ENCODE peak calls at places on chromosome 21, in five cellular contexts. One of them, this sample, is unnamed.

GRCh38 chr21:26843912-26844257 is 1.3 kb downstream of the ADAMTS1 start:
- DNase-seq in K562: no peak
- DNase-seq in suprapubic skin: no peak
- DNase-seq in stomach: no peak
- DNase-seq in A549: peak
- DNase-seq in this sample: no peak

GRCh38 chr21:41926068-41926806 is 27.6 kb downstream of the C2CD2 start:
- DNase-seq in K562: no peak
- DNase-seq in A549: no peak
- DNase-seq in suprapubic skin: no peak
- DNase-seq in stomach: peak
- DNase-seq in this sample: no peak

GRCh38 chr21:21046063-21046462 is 47.9 kb downstream of the NCAM2 start:
- DNase-seq in K562: no peak
- DNase-seq in A549: no peak
- DNase-seq in suprapubic skin: no peak
- DNase-seq in stomach: no peak
- DNase-seq in this sample: no peak

GRCh38 chr21:41169701-41170100 is 1.7 kb downstream of the BACE2 start:
- DNase-seq in K562: no peak
- DNase-seq in suprapubic skin: no peak
- DNase-seq in A549: no peak
- DNase-seq in stomach: no peak
- DNase-seq in this sample: no peak

GRCh38 chr21:42439284-42440186 is 35.8 kb downstream of the UBASH3A start:
- DNase-seq in stomach: no peak
- DNase-seq in A549: no peak
- DNase-seq in K562: no peak
- DNase-seq in suprapubic skin: no peak
- DNase-seq in this sample: peak

GRCh38 chr21:31343680-31344480 is at the start of gene TIAM1:
- DNase-seq in A549: peak
- DNase-seq in stomach: peak
- DNase-seq in suprapubic skin: peak
- DNase-seq in K562: no peak
- DNase-seq in this sample: no peak

GRCh38 chr21:36188081-36188681 is 31.6 kb downstream of the DOP1B start:
- DNase-seq in stomach: peak
- DNase-seq in suprapubic skin: peak
- DNase-seq in A549: peak
- DNase-seq in K562: no peak
- DNase-seq in this sample: peak

GRCh38 chr21:27633631-27634030 is 666.7 kb upstream of the ADAMTS5 start:
- DNase-seq in suprapubic skin: no peak
- DNase-seq in stomach: no peak
- DNase-seq in A549: no peak
- DNase-seq in K562: no peak
- DNase-seq in this sample: no peak

GRCh38 chr21:29540289-29540688 is 241.6 kb downstream of the BACH1 start:
- DNase-seq in stomach: no peak
- DNase-seq in K562: no peak
- DNase-seq in suprapubic skin: no peak
- DNase-seq in A549: no peak
- DNase-seq in this sample: no peak

GRCh38 chr21:27423073-27423472 is 456.2 kb upstream of the ADAMTS5 start:
- DNase-seq in stomach: peak
- DNase-seq in K562: no peak
- DNase-seq in A549: no peak
- DNase-seq in suprapubic skin: peak
- DNase-seq in this sample: no peak

GRCh38 chr21:31326478-31327247 is 17.4 kb downstream of the TIAM1 start:
- DNase-seq in stomach: no peak
- DNase-seq in suprapubic skin: no peak
- DNase-seq in K562: no peak
- DNase-seq in A549: no peak
- DNase-seq in this sample: no peak

GRCh38 chr21:29196021-29196663 is 65.7 kb downstream of the MAP3K7CL start:
- DNase-seq in K562: peak
- DNase-seq in suprapubic skin: peak
- DNase-seq in stomach: peak
- DNase-seq in A549: peak
- DNase-seq in this sample: no peak

GRCh38 chr21:25324666-25325065 is 282.6 kb downstream of the MRPL39 start:
- DNase-seq in K562: no peak
- DNase-seq in A549: no peak
- DNase-seq in stomach: no peak
- DNase-seq in suprapubic skin: no peak
- DNase-seq in this sample: no peak

GRCh38 chr21:41482321-41482720 is 25.6 kb downstream of the TMPRSS2 start:
- DNase-seq in K562: no peak
- DNase-seq in A549: no peak
- DNase-seq in suprapubic skin: no peak
- DNase-seq in stomach: no peak
- DNase-seq in this sample: no peak

GRCh38 chr21:36973986-36974850 is 7.7 kb upstream of the HLCS start:
- DNase-seq in stomach: no peak
- DNase-seq in A549: peak
- DNase-seq in K562: no peak
- DNase-seq in suprapubic skin: no peak
- DNase-seq in this sample: no peak

GRCh38 chr21:29271927-29272333 is 26.8 kb upstream of the BACH1 start:
- DNase-seq in A549: peak
- DNase-seq in suprapubic skin: no peak
- DNase-seq in K562: peak
- DNase-seq in stomach: no peak
- DNase-seq in this sample: no peak

GRCh38 chr21:29499734-29500343 is 201.1 kb downstream of the BACH1 start:
- DNase-seq in A549: peak
- DNase-seq in K562: peak
- DNase-seq in suprapubic skin: no peak
- DNase-seq in stomach: no peak
- DNase-seq in this sample: no peak

GRCh38 chr21:42120904-42121535 is 49.9 kb downstream of the UMODL1 start:
- DNase-seq in stomach: no peak
- DNase-seq in suprapubic skin: no peak
- DNase-seq in A549: no peak
- DNase-seq in K562: no peak
- DNase-seq in this sample: no peak

GRCh38 chr21:42219606-42220137 is 732 bp downstream of the ABCG1 start:
- DNase-seq in stomach: peak
- DNase-seq in suprapubic skin: peak
- DNase-seq in A549: no peak
- DNase-seq in K562: no peak
- DNase-seq in this sample: peak

GRCh38 chr21:28283652-28284490 is 708.8 kb downstream of the LTN1 start:
- DNase-seq in stomach: no peak
- DNase-seq in K562: no peak
- DNase-seq in suprapubic skin: no peak
- DNase-seq in A549: no peak
- DNase-seq in this sample: no peak

GRCh38 chr21:42454221-42454570 is 41.8 kb downstream of the RSPH1 start:
- DNase-seq in suprapubic skin: no peak
- DNase-seq in stomach: no peak
- DNase-seq in K562: no peak
- DNase-seq in A549: no peak
- DNase-seq in this sample: no peak

DNA sequence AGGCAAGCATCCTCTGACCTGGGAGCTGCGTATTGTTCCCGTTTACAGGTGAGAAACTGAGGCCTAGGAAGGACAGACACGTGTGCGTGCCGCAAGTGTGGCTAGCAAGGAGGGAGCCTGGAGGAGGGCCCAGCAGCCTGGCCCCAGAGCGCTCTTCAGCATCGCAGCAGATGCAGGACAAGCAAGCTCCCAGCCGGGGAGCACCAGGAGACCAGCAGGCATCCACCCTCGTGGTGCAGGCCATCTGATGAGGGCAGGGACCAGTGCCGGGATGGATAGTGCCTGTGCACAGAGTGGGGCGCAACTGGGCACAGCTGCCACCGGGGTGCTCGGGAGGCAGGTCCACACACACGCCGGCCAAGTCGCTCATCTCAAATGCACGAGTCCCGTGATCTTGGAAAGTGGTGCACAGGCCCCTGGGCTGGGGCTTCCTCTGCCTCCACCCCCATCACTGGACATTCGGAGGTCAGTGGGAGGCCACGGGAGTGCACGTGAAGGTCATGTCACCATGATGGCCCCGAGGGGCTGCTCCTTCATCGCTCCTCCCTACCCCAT is 55.1 kb downstream of the COL18A1 start:
- DNase-seq in suprapubic skin: peak
- DNase-seq in stomach: no peak
- DNase-seq in A549: no peak
- DNase-seq in K562: no peak
- DNase-seq in this sample: peak
- H3K4me3 ChIP-seq in suprapubic skin: no peak
- H3K4me3 ChIP-seq in stomach: no peak
- H3K4me3 ChIP-seq in A549: no peak
- H3K4me3 ChIP-seq in K562: no peak
- H3K4me3 ChIP-seq in this sample: no peak

GRCh38 chr21:39562791-39563770 is 49.7 kb upstream of the B3GALT5 start:
- DNase-seq in K562: no peak
- DNase-seq in A549: no peak
- DNase-seq in stomach: no peak
- DNase-seq in suprapubic skin: no peak
- DNase-seq in this sample: no peak
- TF ChIP-seq POLR2A in K562: no peak
- TF ChIP-seq POLR2A in A549: no peak
- TF ChIP-seq POLR2A in stomach: no peak
- TF ChIP-seq POLR2A in suprapubic skin: no peak
- TF ChIP-seq POLR2A in this sample: no peak

GRCh38 chr21:34987673-34988072 is 61.4 kb downstream of the RUNX1 start:
- DNase-seq in K562: no peak
- DNase-seq in A549: no peak
- DNase-seq in stomach: no peak
- DNase-seq in suprapubic skin: no peak
- DNase-seq in this sample: no peak

GRCh38 chr21:34988625-34989024 is 60.5 kb downstream of the RUNX1 start:
- DNase-seq in stomach: no peak
- DNase-seq in suprapubic skin: no peak
- DNase-seq in K562: peak
- DNase-seq in A549: no peak
- DNase-seq in this sample: no peak

GRCh38 chr21:34988139-34988538 is 61.0 kb downstream of the RUNX1 start:
- DNase-seq in K562: no peak
- DNase-seq in stomach: no peak
- DNase-seq in suprapubic skin: no peak
- DNase-seq in A549: no peak
- DNase-seq in this sample: no peak

GRCh38 chr21:34984356-34984755 is 64.7 kb downstream of the RUNX1 start:
- DNase-seq in stomach: no peak
- DNase-seq in K562: no peak
- DNase-seq in suprapubic skin: no peak
- DNase-seq in A549: no peak
- DNase-seq in this sample: no peak

GRCh38 chr21:34986561-34987533 is 62.3 kb downstream of the RUNX1 start:
- DNase-seq in A549: no peak
- DNase-seq in stomach: no peak
- DNase-seq in suprapubic skin: no peak
- DNase-seq in K562: no peak
- DNase-seq in this sample: no peak
- H3K4me3 ChIP-seq in A549: no peak
- H3K4me3 ChIP-seq in stomach: no peak
- H3K4me3 ChIP-seq in suprapubic skin: no peak
- H3K4me3 ChIP-seq in K562: no peak
- H3K4me3 ChIP-seq in this sample: no peak

GRCh38 chr21:44855572-44855971 is 17.9 kb downstream of the PTTG1IP start:
- DNase-seq in suprapubic skin: no peak
- DNase-seq in A549: no peak
- DNase-seq in stomach: no peak
- DNase-seq in K562: no peak
- DNase-seq in this sample: no peak

GRCh38 chr21:44858291-44858690 is 15.2 kb downstream of the PTTG1IP start:
- DNase-seq in stomach: no peak
- DNase-seq in suprapubic skin: peak
- DNase-seq in A549: no peak
- DNase-seq in K562: no peak
- DNase-seq in this sample: peak

GRCh38 chr21:44857127-44857892 is 16.2 kb downstream of the PTTG1IP start:
- DNase-seq in K562: no peak
- DNase-seq in A549: no peak
- DNase-seq in suprapubic skin: no peak
- DNase-seq in stomach: no peak
- DNase-seq in this sample: no peak

GRCh38 chr21:44856131-44856530 is 17.4 kb downstream of the PTTG1IP start:
- DNase-seq in suprapubic skin: no peak
- DNase-seq in A549: no peak
- DNase-seq in K562: no peak
- DNase-seq in stomach: no peak
- DNase-seq in this sample: no peak

GRCh38 chr21:44858791-44859190 is 14.7 kb downstream of the PTTG1IP start:
- DNase-seq in suprapubic skin: no peak
- DNase-seq in stomach: no peak
- DNase-seq in K562: no peak
- DNase-seq in A549: no peak
- DNase-seq in this sample: no peak
- TF ChIP-seq POLR2A in suprapubic skin: no peak
- TF ChIP-seq POLR2A in stomach: no peak
- TF ChIP-seq POLR2A in K562: no peak
- TF ChIP-seq POLR2A in A549: no peak
- TF ChIP-seq POLR2A in this sample: no peak

DNA sequence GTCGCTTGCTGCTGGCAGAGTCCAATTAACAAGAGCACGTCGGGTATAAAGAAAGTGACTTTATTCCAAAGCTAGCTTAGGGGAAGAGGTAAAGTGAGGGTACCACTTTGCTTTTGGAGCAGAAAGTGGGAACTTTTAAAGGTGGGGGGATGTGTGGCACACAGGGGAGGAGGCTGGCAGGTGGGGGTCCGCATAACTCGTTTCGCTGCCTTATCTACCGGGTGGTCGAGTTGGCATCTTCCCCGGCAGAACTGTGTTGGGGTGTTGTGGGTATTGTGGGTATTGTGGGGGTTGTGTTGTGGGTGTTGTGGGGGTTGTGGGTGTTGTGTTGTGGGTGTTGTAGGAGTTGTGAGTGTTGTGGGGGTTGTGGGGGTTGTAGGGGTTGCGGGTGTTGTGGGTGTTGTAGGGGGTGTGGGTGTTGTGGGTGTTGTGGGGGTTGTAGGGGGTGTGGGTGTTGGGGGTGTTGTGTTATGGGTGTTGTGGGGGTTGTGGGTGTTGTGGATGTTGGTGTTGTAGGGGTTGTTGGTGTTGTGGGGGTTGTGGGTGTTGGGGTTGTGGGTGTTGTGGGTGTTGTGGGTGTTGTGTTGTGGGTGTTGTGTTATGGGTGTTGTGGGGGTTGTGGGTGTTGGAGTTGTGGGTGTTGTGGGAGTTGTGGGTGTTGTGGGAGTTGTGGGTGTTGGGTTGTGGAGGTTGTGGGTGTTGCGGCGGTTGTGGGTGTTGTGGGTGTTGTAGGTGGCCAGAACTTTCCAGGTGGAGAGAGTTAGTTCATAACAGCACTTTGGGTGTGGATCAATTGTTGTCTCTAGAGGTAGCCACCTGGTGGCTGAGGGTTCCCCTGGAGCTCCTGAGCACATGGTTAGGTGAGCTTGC is 52.7 kb downstream of the AGPAT3 start:
- DNase-seq in stomach: peak
- DNase-seq in suprapubic skin: peak
- DNase-seq in A549: no peak
- DNase-seq in K562: peak
- DNase-seq in this sample: peak
- H3K4me3 ChIP-seq in stomach: no peak
- H3K4me3 ChIP-seq in suprapubic skin: no peak
- H3K4me3 ChIP-seq in A549: no peak
- H3K4me3 ChIP-seq in K562: peak
- H3K4me3 ChIP-seq in this sample: no peak